ENCODE peak calls at places on chromosome 18, in four cellular contexts. H is right atrium auricular region, L is neural crest cell, V is astrocyte of the spinal cord. U is an unnamed sample.

GRCh38 chr18:45106331-45106774 is 425.7 kb downstream of the SETBP1 start:
- DNase-seq in H (no peak), L (no peak), V (peak), U (peak)

GRCh38 chr18:22043837-22044236 is 125.6 kb upstream of the GATA6 start:
- DNase-seq in H (no peak), L (no peak), V (no peak), U (no peak)

GRCh38 chr18:21739604-21740473 is 753 bp upstream of the MIB1 start:
- DNase-seq in H (no peak), L (no peak), V (no peak), U (no peak)

GRCh38 chr18:55489742-55490055 is 98.3 kb downstream of the TCF4 start:
- DNase-seq in H (no peak), L (no peak), V (no peak), U (no peak)

GRCh38 chr18:63097198-63097597 is 222.4 kb downstream of the BCL2 start:
- DNase-seq in H (no peak), L (no peak), V (no peak), U (no peak)

GRCh38 chr18:68797901-68798300 is at the start of gene CCDC102B:
- DNase-seq in H (no peak), L (no peak), V (peak), U (no peak)

GRCh38 chr18:22482948-22483347 is 65.2 kb upstream of the CTAGE1 start:
- DNase-seq in H (no peak), L (no peak), V (no peak), U (no peak)

GRCh38 chr18:43662657-43663056 is 385.4 kb upstream of the SYT4 start:
- DNase-seq in H (no peak), L (no peak), V (peak), U (no peak)

GRCh38 chr18:56711706-56712445 is 60.7 kb downstream of the WDR7 start:
- DNase-seq in H (no peak), L (no peak), V (no peak), U (no peak)

GRCh38 chr18:57837917-57838548 is 34.9 kb upstream of the ATP8B1 start:
- DNase-seq in H (no peak), L (no peak), V (peak), U (no peak)

GRCh38 chr18:47912343-47912742 is 18.1 kb downstream of the SMAD2 start:
- DNase-seq in H (no peak), L (no peak), V (no peak), U (no peak)

GRCh38 chr18:29188760-29189159 is 1011.8 kb upstream of the CDH2 start:
- DNase-seq in H (no peak), L (no peak), V (no peak), U (no peak)

GRCh38 chr18:70135604-70136003 is 69.9 kb downstream of the RTTN start:
- DNase-seq in H (no peak), L (no peak), V (no peak), U (no peak)

GRCh38 chr18:61546598-61546997 is 213.4 kb downstream of the CDH20 start:
- DNase-seq in H (no peak), L (no peak), V (peak), U (no peak)

GRCh38 chr18:13234528-13234795 is 15.9 kb downstream of the LDLRAD4 start:
- DNase-seq in H (no peak), L (no peak), V (no peak), U (no peak)

GRCh38 chr18:77650799-77651385 is 401.2 kb downstream of the GALR1 start:
- DNase-seq in H (peak), L (peak), V (peak), U (no peak)

GRCh38 chr18:22640281-22640842 is 222.6 kb upstream of the CTAGE1 start:
- DNase-seq in H (no peak), L (no peak), V (no peak), U (no peak)

GRCh38 chr18:57930476-57930875 is 113.5 kb upstream of the NEDD4L start:
- DNase-seq in H (no peak), L (no peak), V (no peak), U (no peak)

GRCh38 chr18:23631746-23632145 is 31.0 kb downstream of the ANKRD29 start:
- DNase-seq in H (no peak), L (no peak), V (no peak), U (no peak)

GRCh38 chr18:54284967-54285785 is 15.9 kb downstream of the POLI start:
- DNase-seq in H (peak), L (no peak), V (peak), U (no peak)

GRCh38 chr18:21896732-21897336 is 156.2 kb downstream of the MIB1 start:
- DNase-seq in H (no peak), L (no peak), V (no peak), U (no peak)

GRCh38 chr18:79962835-79963657 is 1.4 kb upstream of the HSBP1L1 start:
- DNase-seq in H (no peak), L (no peak), V (no peak), U (no peak)
- TF ChIP-seq CTCF in H (no peak), L (no peak), V (no peak), U (no peak)

DNA sequence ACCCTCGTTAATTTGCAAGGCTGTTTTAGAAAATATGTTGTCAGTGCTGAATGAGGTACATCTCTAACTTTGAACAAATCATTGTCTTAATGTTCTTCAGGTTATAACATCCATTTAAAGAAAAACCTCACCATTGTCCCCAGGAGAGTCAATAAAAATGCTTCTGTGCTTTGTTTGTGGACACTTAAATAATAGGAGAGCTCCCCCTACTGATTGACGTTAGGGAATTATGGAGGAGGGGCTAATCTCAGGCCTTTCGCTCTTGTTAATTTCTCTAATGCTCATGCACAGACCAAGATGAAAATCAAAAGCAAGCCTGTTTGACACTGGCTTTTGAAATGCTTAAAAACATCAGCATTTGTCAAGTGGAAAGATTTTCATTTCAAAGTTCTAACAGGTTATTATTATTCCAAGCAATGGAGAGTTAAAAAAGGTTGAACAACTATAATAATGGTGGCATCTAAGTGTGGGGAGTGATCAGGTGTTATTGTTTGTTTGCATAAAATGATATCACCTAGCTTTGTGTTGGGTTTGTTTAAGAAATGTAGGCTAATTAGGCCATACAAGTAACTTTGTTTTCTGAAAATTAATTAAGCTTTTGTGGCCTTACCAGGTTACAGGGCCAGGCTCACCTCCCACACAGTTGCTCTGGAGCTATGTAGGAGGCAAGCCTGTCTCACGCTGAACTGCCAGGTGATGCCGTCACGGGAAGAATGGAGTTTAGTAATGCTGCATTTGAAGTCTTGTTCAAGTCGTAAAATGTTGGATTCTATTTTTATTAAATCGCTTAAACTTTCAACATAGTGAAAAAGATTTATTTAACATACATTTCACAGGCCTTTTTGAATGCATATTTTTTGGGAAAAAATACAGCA is 51.7 kb upstream of the SMIM21 start:
- DNase-seq in H (no peak), L (no peak), V (peak), U (no peak)
- TF ChIP-seq CTCF in H (peak), L (peak), V (peak), U (peak)

GRCh38 chr18:32122039-32122438 is 30.4 kb downstream of the RNF138 start:
- DNase-seq in H (no peak), L (no peak), V (no peak), U (no peak)

DNA sequence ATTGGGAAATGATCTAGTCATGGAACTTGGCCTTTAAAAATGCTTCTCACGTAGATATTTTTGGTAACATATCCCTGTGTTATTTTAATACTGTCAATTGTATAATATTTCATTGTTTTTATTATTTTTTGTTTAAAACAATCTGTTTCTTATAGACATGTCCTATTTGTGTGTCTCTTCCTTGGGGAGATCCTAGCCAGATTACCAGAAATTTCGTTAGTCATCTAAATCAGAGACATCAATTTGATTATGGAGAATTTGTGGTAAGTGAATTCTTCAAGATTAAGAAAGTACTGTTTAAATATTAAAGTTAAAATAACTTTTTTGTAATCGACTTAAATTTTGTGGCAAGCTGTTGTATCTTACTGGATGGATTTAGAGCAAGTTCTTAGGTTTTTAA is 34.9 kb downstream of the RNF138 start:
- DNase-seq in H (no peak), L (no peak), V (no peak), U (no peak)
- TF ChIP-seq CTCF in H (no peak), L (no peak), V (no peak), U (no peak)

GRCh38 chr18:3444954-3445353 is 5.0 kb upstream of the TGIF1 start:
- DNase-seq in H (no peak), L (no peak), V (no peak), U (no peak)

GRCh38 chr18:3440340-3440739 is 9.6 kb upstream of the TGIF1 start:
- DNase-seq in H (no peak), L (no peak), V (no peak), U (no peak)

GRCh38 chr18:3447035-3447894 is 2.7 kb upstream of the TGIF1 start:
- DNase-seq in H (peak), L (peak), V (peak), U (no peak)

GRCh38 chr18:3442894-3443293 is 7.1 kb upstream of the TGIF1 start:
- DNase-seq in H (no peak), L (no peak), V (no peak), U (no peak)

GRCh38 chr18:3441290-3441689 is 8.7 kb upstream of the TGIF1 start:
- DNase-seq in H (no peak), L (no peak), V (peak), U (no peak)
- TF ChIP-seq CTCF in H (peak), L (peak), V (peak), U (peak)

GRCh38 chr18:50611529-50611941 is 51.6 kb downstream of the MAPK4 start:
- DNase-seq in H (no peak), L (no peak), V (no peak), U (no peak)

GRCh38 chr18:50607374-50607933 is 47.6 kb downstream of the MAPK4 start:
- DNase-seq in H (no peak), L (no peak), V (no peak), U (no peak)

GRCh38 chr18:50606609-50607008 is 46.7 kb downstream of the MAPK4 start:
- DNase-seq in H (no peak), L (no peak), V (no peak), U (no peak)

GRCh38 chr18:50614838-50615237 is 55.0 kb downstream of the MAPK4 start:
- DNase-seq in H (peak), L (no peak), V (no peak), U (no peak)

DNA sequence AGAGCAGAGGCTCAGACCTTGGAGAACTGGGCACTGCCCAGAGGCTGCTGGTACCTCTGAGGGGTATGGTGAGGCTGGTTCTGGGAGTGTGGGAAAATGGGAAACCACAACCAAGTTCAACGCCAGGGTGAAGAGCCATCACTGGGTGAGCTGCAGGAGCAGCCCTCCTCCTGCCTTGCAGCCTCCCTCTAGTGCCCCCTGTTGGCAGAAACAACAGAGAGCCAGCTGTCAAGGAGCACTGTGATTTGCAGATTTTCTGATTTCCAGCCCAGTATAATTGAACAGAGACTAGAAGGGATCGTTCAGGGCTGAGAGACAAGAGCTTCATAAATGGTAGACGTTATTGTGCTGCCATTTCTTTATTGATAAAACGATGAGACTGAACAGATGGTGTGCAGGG is 50.5 kb downstream of the MAPK4 start:
- DNase-seq in H (no peak), L (no peak), V (no peak), U (no peak)
- TF ChIP-seq CTCF in H (no peak), L (no peak), V (no peak), U (no peak)

GRCh38 chr18:74898965-74899364 is 301.3 kb downstream of the ZNF407 start:
- DNase-seq in H (no peak), L (no peak), V (peak), U (no peak)

GRCh38 chr18:74895686-74896085 is 298.0 kb downstream of the ZNF407 start:
- DNase-seq in H (no peak), L (no peak), V (peak), U (no peak)

GRCh38 chr18:74897971-74898657 is 300.4 kb downstream of the ZNF407 start:
- DNase-seq in H (no peak), L (no peak), V (peak), U (no peak)

GRCh38 chr18:74899554-74899953 is 301.9 kb downstream of the ZNF407 start:
- DNase-seq in H (no peak), L (no peak), V (peak), U (no peak)

GRCh38 chr18:74896390-74896991 is 298.8 kb downstream of the ZNF407 start:
- DNase-seq in H (no peak), L (no peak), V (peak), U (no peak)
- TF ChIP-seq CTCF in H (peak), L (peak), V (peak), U (no peak)

GRCh38 chr18:75304678-75305557 is 94.3 kb downstream of the TSHZ1 start:
- DNase-seq in H (no peak), L (no peak), V (no peak), U (no peak)

GRCh38 chr18:75307530-75307929 is 96.9 kb downstream of the TSHZ1 start:
- DNase-seq in H (no peak), L (no peak), V (no peak), U (no peak)

GRCh38 chr18:75305984-75306383 is 95.4 kb downstream of the TSHZ1 start:
- DNase-seq in H (no peak), L (no peak), V (no peak), U (no peak)

GRCh38 chr18:75314117-75314516 is 103.5 kb downstream of the TSHZ1 start:
- DNase-seq in H (no peak), L (no peak), V (no peak), U (no peak)

GRCh38 chr18:75309564-75309963 is 99.0 kb downstream of the TSHZ1 start:
- DNase-seq in H (no peak), L (no peak), V (no peak), U (no peak)
- TF ChIP-seq CTCF in H (no peak), L (no peak), V (no peak), U (no peak)

GRCh38 chr18:59783138-59783537 is 85.9 kb upstream of the CCBE1 start:
- DNase-seq in H (no peak), L (peak), V (peak), U (no peak)

GRCh38 chr18:59779979-59780378 is 82.8 kb upstream of the CCBE1 start:
- DNase-seq in H (no peak), L (no peak), V (peak), U (no peak)

GRCh38 chr18:59778434-59778833 is 81.2 kb upstream of the CCBE1 start:
- DNase-seq in H (no peak), L (no peak), V (no peak), U (no peak)

GRCh38 chr18:59777636-59778035 is 80.4 kb upstream of the CCBE1 start:
- DNase-seq in H (no peak), L (no peak), V (no peak), U (no peak)
- TF ChIP-seq CTCF in H (no peak), L (no peak), V (no peak), U (no peak)

GRCh38 chr18:27430595-27430994 is 245.5 kb upstream of the CHST9 start:
- DNase-seq in H (no peak), L (no peak), V (no peak), U (no peak)

GRCh38 chr18:27428120-27428519 is 243.0 kb upstream of the CHST9 start:
- DNase-seq in H (no peak), L (no peak), V (no peak), U (no peak)

GRCh38 chr18:27423581-27423980 is 238.5 kb upstream of the CHST9 start:
- DNase-seq in H (no peak), L (no peak), V (no peak), U (no peak)

GRCh38 chr18:27428716-27429475 is 243.8 kb upstream of the CHST9 start:
- DNase-seq in H (no peak), L (no peak), V (no peak), U (no peak)
- TF ChIP-seq CTCF in H (no peak), L (no peak), V (no peak), U (no peak)

GRCh38 chr18:2994603-2995432 is 18.1 kb downstream of the LPIN2 start:
- DNase-seq in H (no peak), L (no peak), V (no peak), U (no peak)
- TF ChIP-seq CTCF in H (peak), L (no peak), V (no peak), U (peak)